ENCODE peak calls at places on chromosomes 13 and 19, in eight cellular contexts. I, Y, B, P, W, O, K and Z are unnamed samples.

GRCh38 chr19:39351537-39352037 is 9.4 kb downstream of the SAMD4B start:
- DNase-seq in P (no peak), I (no peak), O (peak; percentile 42), B (no peak), Y (no peak), W (no peak), K (peak; percentile 28), Z (no peak)

GRCh38 chr19:54572696-54573311 is 786 bp upstream of the LILRA2 start:
- DNase-seq in K (no peak), P (no peak), Y (no peak), B (no peak), O (no peak), I (no peak), W (no peak), Z (peak; percentile 87)

GRCh38 chr19:33303791-33304759 is 1.7 kb upstream of the CEBPA start:
- DNase-seq in O (no peak), W (peak; percentile 41), I (no peak), B (no peak), Y (peak; percentile 43), P (peak; percentile 56), K (no peak), Z (no peak)

GRCh38 chr19:19068659-19069509 is 5.1 kb downstream of the SLC25A42 start:
- DNase-seq in O (no peak), Y (no peak), I (no peak), W (no peak), K (no peak), P (no peak), B (no peak), Z (no peak)

GRCh38 chr13:74562381-74562780 is 428.2 kb upstream of the KLF12 start:
- DNase-seq in I (no peak), O (no peak), K (peak; percentile 1), W (no peak), B (no peak), P (no peak), Y (no peak), Z (no peak)

GRCh38 chr19:21321996-21322395 is 7.2 kb downstream of the ZNF708 start:
- DNase-seq in B (no peak), I (no peak), K (no peak), O (no peak), P (no peak), W (no peak), Y (no peak), Z (no peak)

GRCh38 chr13:75299913-75300862 is 181.8 kb downstream of the TBC1D4 start:
- DNase-seq in O (no peak), K (peak; percentile 46), W (no peak), I (no peak), P (no peak), Y (no peak), B (no peak), Z (no peak)

GRCh38 chr19:28466107-28467045 is 746.6 kb downstream of the UQCRFS1 start:
- DNase-seq in Y (no peak), W (peak; percentile 19), P (peak; percentile 61), O (peak; percentile 66), K (peak; percentile 15), B (peak; percentile 82), I (no peak), Z (no peak)

GRCh38 chr13:30739646-30740642 is 4.6 kb downstream of the ALOX5AP start:
- DNase-seq in I (peak; percentile 64), W (no peak), K (peak; percentile 95), Y (no peak), B (no peak), O (peak; percentile 11), P (peak; percentile 27), Z (no peak)
- H3K27ac ChIP-seq in I (peak overlapping the region; percentile 66), W (peak overlapping the region; percentile 27), K (peak overlapping the region; percentile 63), Y (peak overlapping the region; percentile 28), B (no peak overlapping the region), O (peak overlapping the region; percentile 70), P (peak overlapping the region; percentile 66), Z (peak overlapping the region; percentile 36)

DNA sequence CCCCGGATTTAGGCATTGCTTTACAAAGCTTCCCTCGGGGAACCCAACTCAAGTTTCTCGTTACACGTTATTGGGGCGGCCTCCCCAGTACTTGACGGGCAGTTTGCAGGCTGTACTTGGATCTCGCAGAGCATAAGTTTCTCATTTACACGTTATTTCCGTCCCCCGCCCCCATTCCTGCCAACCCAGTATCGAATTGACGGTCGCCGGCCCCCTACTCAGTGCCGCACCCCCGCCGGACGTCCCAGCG is 525 bp downstream of the SMG9 start:
- DNase-seq in P (no peak), W (no peak), O (no peak), I (no peak), K (no peak), B (no peak), Y (no peak), Z (no peak)
- TF ChIP-seq POLR2A in P (no peak), W (no peak), O (no peak), I (no peak), K (no peak), B (no peak), Y (no peak), Z (no peak)

DNA sequence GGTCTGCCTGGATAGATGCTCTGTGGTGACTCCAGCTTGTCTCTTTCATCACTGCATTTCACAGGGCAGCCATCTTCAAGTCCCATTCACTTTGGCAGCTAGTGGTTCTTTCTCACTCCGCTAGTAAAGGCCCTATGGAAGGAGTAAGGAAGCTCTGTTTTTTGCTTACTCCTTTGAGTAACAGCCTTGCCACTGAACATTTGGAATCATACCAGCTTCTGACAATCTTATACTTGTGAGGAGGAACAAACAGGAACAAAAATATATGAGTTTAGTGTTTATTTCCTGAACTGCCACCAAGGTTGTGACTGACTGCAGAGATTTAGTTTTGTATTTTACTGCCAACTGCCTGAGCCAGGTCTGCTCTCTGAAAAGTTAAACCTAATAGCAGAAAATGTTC is 38.7 kb downstream of the KCTD4 start:
- DNase-seq in I (peak; percentile 65), Y (no peak), O (no peak), B (no peak), K (peak; percentile 44), W (no peak), P (no peak), Z (no peak)
- H3K27ac ChIP-seq in I (peak overlapping the region; percentile 78), Y (no peak overlapping the region), O (peak overlapping the region; percentile 33), B (no peak overlapping the region), K (peak overlapping the region; percentile 90), W (no peak overlapping the region), P (peak overlapping the region; percentile 60), Z (no peak overlapping the region)

DNA sequence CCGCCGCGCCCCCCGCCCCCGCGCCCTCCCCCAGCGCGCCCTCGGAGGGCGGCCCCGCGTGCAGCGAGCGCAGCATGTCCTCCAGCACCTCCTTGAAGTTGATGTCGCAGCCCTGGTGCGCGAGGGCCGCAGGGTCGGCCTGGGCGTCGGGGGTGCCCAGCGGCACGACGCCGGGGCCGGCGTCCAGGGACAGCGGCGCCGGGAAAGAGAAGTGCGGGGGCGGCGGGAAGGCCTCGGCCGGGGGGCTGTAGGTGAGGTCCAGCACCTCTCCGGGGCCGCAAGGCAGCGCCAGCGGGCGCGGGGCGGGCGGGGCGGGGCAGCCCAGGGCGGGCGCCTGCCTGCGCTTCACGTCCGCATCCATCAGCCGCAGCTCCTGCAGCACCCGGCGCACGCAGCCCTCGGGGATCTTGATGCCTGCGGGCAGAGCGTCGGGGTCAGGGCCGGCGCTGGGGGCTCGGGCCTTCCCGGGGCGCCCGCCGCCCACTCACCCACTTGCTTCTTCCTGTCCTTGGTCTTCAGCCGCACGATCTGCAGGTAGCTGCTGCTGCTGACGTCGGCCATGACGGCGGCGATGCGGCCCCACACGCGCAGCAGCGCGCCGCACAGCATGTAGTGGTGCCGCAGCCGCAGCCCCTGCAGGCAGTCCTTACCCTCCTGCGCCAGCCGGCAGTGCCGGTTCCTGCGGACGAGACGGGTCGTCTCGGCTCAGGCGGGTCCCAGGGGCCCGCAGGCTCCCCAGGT is 4.7 kb downstream of the GPX4 start:
- DNase-seq in I (no peak), P (no peak), K (no peak), O (no peak), B (no peak), W (no peak), Y (no peak), Z (no peak)
- TF ChIP-seq POLR2A in I (no peak), P (no peak), K (peak; percentile 46), O (no peak), B (no peak), W (no peak), Y (no peak), Z (no peak)

GRCh38 chr19:17002455-17002854 is 24.2 kb downstream of the CPAMD8 start:
- DNase-seq in B (no peak), K (no peak), P (no peak), Y (no peak), O (no peak), I (no peak), W (no peak), Z (no peak)
- H3K27ac ChIP-seq in B (no peak overlapping the region), K (no peak overlapping the region), P (no peak overlapping the region), Y (no peak overlapping the region), O (no peak overlapping the region), I (no peak overlapping the region), W (no peak overlapping the region), Z (no peak overlapping the region)

GRCh38 chr19:7255119-7255518 is 39.1 kb downstream of the INSR start:
- DNase-seq in I (no peak), B (no peak), Y (no peak), W (no peak), O (no peak), K (no peak), P (no peak), Z (no peak)

GRCh38 chr19:7258042-7258839 is 36.0 kb downstream of the INSR start:
- DNase-seq in Y (no peak), P (no peak), O (no peak), B (no peak), K (no peak), I (no peak), W (no peak), Z (no peak)

GRCh38 chr19:7255631-7256030 is 38.6 kb downstream of the INSR start:
- DNase-seq in O (no peak), B (no peak), I (no peak), K (no peak), P (no peak), W (no peak), Y (no peak), Z (no peak)

GRCh38 chr19:7258840-7259395 is 35.3 kb downstream of the INSR start:
- DNase-seq in W (no peak), P (no peak), I (no peak), K (no peak), O (no peak), B (no peak), Y (no peak), Z (no peak)

DNA sequence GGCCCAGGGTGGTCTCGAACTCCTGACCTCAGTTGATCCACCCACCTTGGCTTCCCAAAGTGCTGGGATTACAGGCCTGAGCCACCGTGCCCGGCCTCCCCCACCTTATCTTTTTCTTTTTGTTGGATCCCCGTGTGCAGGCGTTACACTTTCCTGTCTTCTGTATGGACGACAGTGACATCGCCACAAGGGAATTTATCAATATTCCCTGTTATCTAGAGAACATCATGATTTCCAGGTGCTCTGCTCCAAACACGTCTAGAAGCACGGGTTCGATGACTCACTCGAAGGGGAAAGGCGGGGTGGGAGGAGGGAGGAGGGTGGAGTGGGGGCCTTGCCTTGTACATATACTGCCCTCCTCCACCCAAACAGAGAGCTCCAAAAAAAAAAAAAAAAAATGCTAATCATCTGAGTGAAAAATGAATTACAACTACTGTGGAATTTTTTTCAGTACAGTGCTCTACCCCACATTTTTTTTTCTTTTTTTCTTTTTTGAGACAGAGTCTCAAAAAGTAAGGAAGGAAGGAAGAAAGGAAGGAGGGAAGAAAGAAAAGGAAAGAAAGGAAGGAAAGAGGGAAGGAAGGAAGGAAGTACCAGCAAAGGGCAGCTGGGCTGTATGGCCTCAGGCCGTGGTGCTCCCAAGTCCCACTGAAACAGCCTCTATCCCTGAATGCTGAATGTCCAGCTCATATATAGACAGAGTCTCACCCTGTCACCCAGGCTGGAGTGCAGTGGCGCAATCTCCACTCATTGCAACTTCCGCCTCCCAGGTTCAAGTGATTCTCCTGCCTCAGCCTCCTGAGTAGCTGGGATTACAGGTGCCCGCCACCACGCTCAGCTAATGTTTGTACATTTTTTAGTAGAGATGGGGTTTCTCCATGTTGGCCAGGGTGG is 36.8 kb downstream of the INSR start:
- DNase-seq in O (peak; percentile 5), P (peak; percentile 59), B (peak; percentile 58), K (peak; percentile 67), Y (peak; percentile 77), I (peak; percentile 66), W (peak; percentile 56), Z (no peak)
- TF ChIP-seq POLR2A in O (no peak), P (no peak), B (no peak), K (no peak), Y (no peak), I (no peak), W (no peak), Z (no peak)